ENCODE peak calls at places on chromosomes 5 and 9, in six cellular contexts. Z, D, E, I, L and U are unnamed samples.

GRCh38 chr9:133869674-133870419 is 122.3 kb downstream of the VAV2 start:
- DNase-seq in Z (no peak), D (no peak), E (peak; percentile 84), I (no peak), L (no peak), U (no peak)

GRCh38 chr5:74433255-74434123 is 207.0 kb downstream of the ENC1 start:
- DNase-seq in Z (no peak), D (no peak), E (no peak), I (peak; percentile 68), L (no peak), U (peak; percentile 5)

GRCh38 chr5:165321912-165322311 is 1816.5 kb downstream of the MAT2B start:
- DNase-seq in Z (no peak), D (no peak), E (no peak), I (no peak), L (no peak), U (no peak)

GRCh38 chr5:111935835-111936234 is 178.8 kb upstream of the NREP start:
- DNase-seq in Z (no peak), D (no peak), E (no peak), I (no peak), L (no peak), U (no peak)

GRCh38 chr9:75142208-75142607 is 53.9 kb downstream of the OSTF1 start:
- DNase-seq in Z (no peak), D (no peak), E (no peak), I (no peak), L (no peak), U (no peak)

GRCh38 chr9:22238809-22239684 is 207.6 kb upstream of the DMRTA1 start:
- DNase-seq in Z (no peak), D (peak; percentile 40), E (no peak), I (no peak), L (no peak), U (no peak)

GRCh38 chr5:107474724-107475489 is 195.8 kb downstream of the EFNA5 start:
- DNase-seq in Z (no peak), D (no peak), E (no peak), I (peak; percentile 41), L (no peak), U (no peak)

GRCh38 chr5:1278216-1278615 is 16.7 kb downstream of the TERT start:
- DNase-seq in Z (no peak), D (no peak), E (no peak), I (no peak), L (no peak), U (no peak)

GRCh38 chr5:138969323-138970013 is 94.3 kb upstream of the LRRTM2 start:
- DNase-seq in Z (no peak), D (no peak), E (no peak), I (no peak), L (no peak), U (no peak)

DNA sequence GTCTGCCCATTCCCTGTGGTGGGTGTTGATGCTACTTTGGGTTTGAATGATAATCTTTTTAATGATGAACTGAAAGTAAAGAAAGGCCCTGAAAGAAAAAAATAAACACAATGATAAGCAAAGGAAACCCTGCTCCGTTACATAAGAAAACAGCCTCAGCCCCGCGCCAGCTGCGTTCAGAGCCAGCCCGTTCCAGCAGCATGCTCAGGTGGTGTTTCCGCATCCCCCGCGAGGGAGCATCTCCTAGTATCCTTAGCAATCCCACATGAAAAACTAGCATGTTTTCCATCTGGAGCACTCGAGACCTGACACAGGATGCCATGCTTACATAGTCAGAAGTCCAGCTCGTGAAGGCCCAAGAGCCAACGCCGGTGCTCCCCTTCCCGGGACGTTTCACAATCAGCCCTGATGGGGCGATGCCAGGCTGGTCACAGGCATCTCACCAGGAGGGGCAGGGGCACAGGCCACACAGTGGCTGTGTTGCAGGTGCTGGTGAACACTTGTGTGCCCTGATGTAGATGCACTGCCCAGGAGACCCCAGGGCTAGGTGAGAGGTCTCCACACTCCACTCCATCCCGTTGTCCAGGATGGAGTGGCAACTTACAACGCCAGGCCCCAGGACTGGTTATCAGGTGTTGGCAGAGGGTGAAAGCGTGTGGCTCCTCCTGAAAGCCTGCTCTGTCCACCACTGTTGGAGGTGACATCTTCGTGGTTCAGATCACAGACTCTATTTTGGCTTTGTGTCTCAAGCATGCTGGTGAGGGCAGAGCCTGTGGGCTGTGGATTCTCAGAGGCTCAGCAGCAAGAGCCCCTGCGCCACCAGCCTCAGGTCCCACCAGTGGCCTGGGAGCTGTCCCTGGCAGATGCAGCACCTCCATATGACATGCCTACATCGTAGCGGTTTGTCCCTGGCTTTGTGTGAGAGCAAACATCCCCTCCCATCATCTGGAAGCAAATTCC is 246.8 kb upstream of the IRX1 start:
- DNase-seq in Z (no peak), D (no peak), E (no peak), I (no peak), L (no peak), U (no peak)
- TF ChIP-seq POLR2A in Z (no peak), D (no peak), E (no peak), I (no peak), L (no peak), U (no peak)

GRCh38 chr5:169988947-169989346 is 8.7 kb upstream of the INSYN2B start:
- DNase-seq in Z (no peak), D (no peak), E (no peak), I (no peak), L (no peak), U (no peak)
- TF ChIP-seq POLR2AphosphoS5 in Z (no peak), D (no peak), E (no peak), I (no peak), L (no peak), U (no peak)

DNA sequence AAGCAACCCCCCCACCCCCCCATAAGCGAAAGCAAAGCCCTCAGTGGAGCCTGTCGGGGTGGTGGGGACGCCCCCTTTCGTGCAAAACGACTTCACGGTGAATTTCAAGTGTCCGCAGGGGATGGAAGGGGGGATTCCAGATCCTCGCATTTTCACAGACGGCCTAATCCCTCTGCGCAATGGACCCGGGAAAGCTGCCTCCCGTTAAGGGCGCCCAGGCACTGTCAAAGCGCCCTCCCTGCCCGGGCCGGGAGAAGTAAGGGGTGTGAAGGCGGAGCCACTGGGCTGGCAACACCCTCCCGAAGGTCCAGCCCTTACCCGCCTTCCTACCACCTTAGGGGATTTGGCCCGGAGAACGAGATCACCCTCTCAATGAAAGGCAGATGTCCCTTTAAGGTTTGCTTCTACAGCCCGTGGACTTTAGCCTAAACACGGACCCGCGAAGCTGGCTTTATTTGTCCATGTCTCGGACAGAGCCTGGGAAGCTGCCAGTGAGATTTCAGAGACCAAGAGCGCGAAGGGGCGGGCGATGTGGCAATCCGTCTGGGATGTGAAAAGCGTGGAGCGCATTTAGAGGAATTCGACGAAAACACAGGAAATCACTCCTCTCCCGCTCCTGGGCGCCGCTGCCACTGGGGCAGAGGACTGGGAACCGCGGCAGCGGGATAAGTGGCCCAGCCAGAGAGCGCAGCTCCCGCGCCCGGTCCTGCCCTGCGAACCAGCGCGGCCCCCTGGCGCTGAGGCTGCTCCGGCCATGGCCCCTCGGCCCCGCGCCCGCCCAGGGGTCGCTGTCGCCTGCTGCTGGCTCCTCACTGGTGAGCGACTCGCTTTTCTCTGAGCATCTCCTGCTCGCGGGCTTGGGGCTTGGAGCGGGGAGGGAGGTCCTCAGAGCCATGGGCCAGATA is at the start of the genes ITGA1 and PELO:
- DNase-seq in Z (peak; percentile 18), D (peak; percentile 86), E (no peak), I (no peak), L (peak; percentile 51), U (peak; percentile 21)
- TF ChIP-seq TAF1 in Z (no peak), D (peak; percentile 68), E (no peak), I (no peak), L (peak; percentile 73), U (peak; percentile 39)

DNA sequence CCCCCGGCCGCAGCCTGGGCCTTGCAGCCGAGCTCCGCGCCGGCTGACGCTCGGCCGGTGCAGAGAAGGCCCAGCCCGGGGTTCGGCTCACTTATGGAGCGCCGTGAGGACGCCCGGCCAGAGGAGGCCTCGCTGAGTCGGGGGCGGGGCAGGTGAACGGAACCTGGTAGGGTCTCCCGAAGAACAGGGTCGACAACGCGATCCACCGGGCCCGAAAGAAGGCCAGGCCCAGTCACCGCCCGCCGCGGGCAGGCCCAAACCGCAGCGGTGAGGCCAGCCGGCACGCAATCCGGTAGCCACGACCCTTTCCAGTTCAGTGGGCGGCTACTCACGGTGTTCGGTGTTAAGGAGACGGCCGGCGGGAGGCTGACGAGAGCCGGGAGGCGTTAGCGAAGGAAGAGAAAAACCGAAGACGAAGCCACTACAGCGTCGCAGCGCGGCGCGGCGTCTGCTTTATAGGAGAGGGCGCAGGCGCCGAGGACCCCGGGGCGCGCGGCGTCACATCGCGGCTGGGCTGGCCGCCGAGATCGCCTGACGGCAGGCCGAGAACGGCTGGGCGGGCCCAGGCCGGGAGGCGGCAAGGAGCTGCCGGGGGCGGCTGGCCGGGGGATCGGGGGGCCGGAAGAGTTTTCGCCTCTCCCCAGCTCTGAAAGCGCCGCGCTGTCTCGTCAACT is at the start of gene SKP1:
- DNase-seq in Z (peak; percentile 69), D (peak; percentile 56), E (peak; percentile 93), I (peak; percentile 42), L (peak; percentile 41), U (peak; percentile 82)
- TF ChIP-seq POLR2A in Z (peak; percentile 100), D (peak; percentile 94), E (peak; percentile 99), I (peak; percentile 100), L (peak; percentile 99), U (peak; percentile 99)